ENCODE peak calls at places on chromosomes 2 and 18, in eight cellular contexts. One of them, this sample, is unnamed.

GRCh38 chr2:215796160-215796559 is 217.2 kb downstream of the MREG start:
- DNase-seq in OCI-LY7: no peak
- DNase-seq in GM20000: no peak
- DNase-seq in heart left ventricle: no peak
- DNase-seq in WERI-Rb-1: no peak
- DNase-seq in body of pancreas: no peak
- DNase-seq in mucosa of descending colon: no peak
- DNase-seq in retinal pigment epithelial cell: no peak
- DNase-seq in this sample: peak

GRCh38 chr2:137888845-137889244 is 75.4 kb upstream of the HNMT start:
- DNase-seq in WERI-Rb-1: peak
- DNase-seq in OCI-LY7: no peak
- DNase-seq in retinal pigment epithelial cell: no peak
- DNase-seq in body of pancreas: peak
- DNase-seq in heart left ventricle: no peak
- DNase-seq in mucosa of descending colon: peak
- DNase-seq in GM20000: no peak
- DNase-seq in this sample: no peak

GRCh38 chr18:22166070-22166972 is 3.1 kb upstream of the GATA6 start:
- DNase-seq in mucosa of descending colon: peak
- DNase-seq in WERI-Rb-1: no peak
- DNase-seq in GM20000: no peak
- DNase-seq in retinal pigment epithelial cell: no peak
- DNase-seq in OCI-LY7: no peak
- DNase-seq in body of pancreas: peak
- DNase-seq in heart left ventricle: peak
- DNase-seq in this sample: no peak

GRCh38 chr18:48957136-48957535 is 6.4 kb upstream of the SMAD7 start:
- DNase-seq in body of pancreas: no peak
- DNase-seq in retinal pigment epithelial cell: no peak
- DNase-seq in GM20000: no peak
- DNase-seq in mucosa of descending colon: no peak
- DNase-seq in WERI-Rb-1: no peak
- DNase-seq in OCI-LY7: no peak
- DNase-seq in heart left ventricle: no peak
- DNase-seq in this sample: peak

GRCh38 chr2:120988051-120988707 is 252.5 kb downstream of the GLI2 start:
- DNase-seq in WERI-Rb-1: no peak
- DNase-seq in GM20000: no peak
- DNase-seq in OCI-LY7: no peak
- DNase-seq in mucosa of descending colon: no peak
- DNase-seq in heart left ventricle: no peak
- DNase-seq in body of pancreas: no peak
- DNase-seq in retinal pigment epithelial cell: no peak
- DNase-seq in this sample: no peak

GRCh38 chr2:66428986-66429612 is 5.8 kb upstream of the MEIS1 start:
- DNase-seq in WERI-Rb-1: peak
- DNase-seq in retinal pigment epithelial cell: no peak
- DNase-seq in mucosa of descending colon: no peak
- DNase-seq in body of pancreas: peak
- DNase-seq in OCI-LY7: peak
- DNase-seq in GM20000: no peak
- DNase-seq in heart left ventricle: peak
- DNase-seq in this sample: no peak

GRCh38 chr2:111252436-111252835 is 131.7 kb downstream of the BCL2L11 start:
- DNase-seq in retinal pigment epithelial cell: no peak
- DNase-seq in mucosa of descending colon: no peak
- DNase-seq in OCI-LY7: no peak
- DNase-seq in WERI-Rb-1: no peak
- DNase-seq in body of pancreas: no peak
- DNase-seq in GM20000: no peak
- DNase-seq in heart left ventricle: no peak
- DNase-seq in this sample: no peak

GRCh38 chr2:27664245-27664574 is 521 bp downstream of the SLC4A1AP start:
- DNase-seq in mucosa of descending colon: no peak
- DNase-seq in GM20000: peak
- DNase-seq in OCI-LY7: no peak
- DNase-seq in body of pancreas: no peak
- DNase-seq in retinal pigment epithelial cell: no peak
- DNase-seq in heart left ventricle: no peak
- DNase-seq in WERI-Rb-1: no peak
- DNase-seq in this sample: no peak

GRCh38 chr2:156435725-156436476 is at the start of gene GPD2:
- DNase-seq in heart left ventricle: peak
- DNase-seq in mucosa of descending colon: peak
- DNase-seq in body of pancreas: peak
- DNase-seq in OCI-LY7: peak
- DNase-seq in WERI-Rb-1: peak
- DNase-seq in GM20000: peak
- DNase-seq in retinal pigment epithelial cell: no peak
- DNase-seq in this sample: peak

GRCh38 chr2:237218756-237219155 is 133.1 kb downstream of the COPS8 start:
- DNase-seq in mucosa of descending colon: no peak
- DNase-seq in GM20000: no peak
- DNase-seq in retinal pigment epithelial cell: no peak
- DNase-seq in OCI-LY7: no peak
- DNase-seq in body of pancreas: no peak
- DNase-seq in heart left ventricle: no peak
- DNase-seq in WERI-Rb-1: no peak
- DNase-seq in this sample: no peak

GRCh38 chr2:166361351-166362153 is 14.2 kb downstream of the SCN9A start:
- DNase-seq in GM20000: no peak
- DNase-seq in OCI-LY7: peak
- DNase-seq in mucosa of descending colon: no peak
- DNase-seq in WERI-Rb-1: peak
- DNase-seq in retinal pigment epithelial cell: no peak
- DNase-seq in body of pancreas: no peak
- DNase-seq in heart left ventricle: no peak
- DNase-seq in this sample: peak

GRCh38 chr18:63677490-63678225 is 16.0 kb upstream of the SERPINB3 start:
- DNase-seq in heart left ventricle: no peak
- DNase-seq in mucosa of descending colon: no peak
- DNase-seq in OCI-LY7: no peak
- DNase-seq in body of pancreas: no peak
- DNase-seq in GM20000: no peak
- DNase-seq in retinal pigment epithelial cell: no peak
- DNase-seq in WERI-Rb-1: no peak
- DNase-seq in this sample: no peak

GRCh38 chr2:96404446-96405373 is 69.1 kb downstream of the NCAPH start:
- DNase-seq in body of pancreas: peak
- DNase-seq in mucosa of descending colon: peak
- DNase-seq in GM20000: no peak
- DNase-seq in WERI-Rb-1: no peak
- DNase-seq in heart left ventricle: peak
- DNase-seq in OCI-LY7: no peak
- DNase-seq in retinal pigment epithelial cell: no peak
- DNase-seq in this sample: no peak

GRCh38 chr2:227411990-227412350 is 24.2 kb upstream of the SCYGR1 start:
- DNase-seq in body of pancreas: no peak
- DNase-seq in mucosa of descending colon: no peak
- DNase-seq in WERI-Rb-1: no peak
- DNase-seq in GM20000: no peak
- DNase-seq in heart left ventricle: no peak
- DNase-seq in retinal pigment epithelial cell: no peak
- DNase-seq in OCI-LY7: no peak
- DNase-seq in this sample: no peak

GRCh38 chr2:195570329-195570728 is 86.7 kb upstream of the SLC39A10 start:
- DNase-seq in retinal pigment epithelial cell: no peak
- DNase-seq in heart left ventricle: no peak
- DNase-seq in body of pancreas: no peak
- DNase-seq in mucosa of descending colon: no peak
- DNase-seq in WERI-Rb-1: no peak
- DNase-seq in OCI-LY7: no peak
- DNase-seq in GM20000: no peak
- DNase-seq in this sample: no peak

GRCh38 chr18:23828426-23828825 is 139.2 kb downstream of the LAMA3 start:
- DNase-seq in OCI-LY7: peak
- DNase-seq in mucosa of descending colon: no peak
- DNase-seq in body of pancreas: no peak
- DNase-seq in GM20000: peak
- DNase-seq in retinal pigment epithelial cell: peak
- DNase-seq in WERI-Rb-1: no peak
- DNase-seq in heart left ventricle: no peak
- DNase-seq in this sample: peak

GRCh38 chr18:23182606-23183005 is 47.3 kb downstream of the CABLES1 start:
- DNase-seq in OCI-LY7: no peak
- DNase-seq in mucosa of descending colon: no peak
- DNase-seq in body of pancreas: no peak
- DNase-seq in heart left ventricle: no peak
- DNase-seq in GM20000: no peak
- DNase-seq in WERI-Rb-1: no peak
- DNase-seq in retinal pigment epithelial cell: no peak
- DNase-seq in this sample: no peak

GRCh38 chr2:108320326-108320932 is 31.7 kb downstream of the SULT1C2 start:
- DNase-seq in WERI-Rb-1: no peak
- DNase-seq in retinal pigment epithelial cell: no peak
- DNase-seq in OCI-LY7: no peak
- DNase-seq in body of pancreas: no peak
- DNase-seq in mucosa of descending colon: no peak
- DNase-seq in heart left ventricle: no peak
- DNase-seq in GM20000: no peak
- DNase-seq in this sample: no peak

GRCh38 chr2:232328038-232328435 is 50.5 kb upstream of the ALPP start:
- DNase-seq in GM20000: no peak
- DNase-seq in retinal pigment epithelial cell: no peak
- DNase-seq in WERI-Rb-1: no peak
- DNase-seq in body of pancreas: peak
- DNase-seq in OCI-LY7: peak
- DNase-seq in mucosa of descending colon: peak
- DNase-seq in heart left ventricle: no peak
- DNase-seq in this sample: no peak

GRCh38 chr2:173355866-173356508 is 1.3 kb downstream of the CDCA7 start:
- DNase-seq in OCI-LY7: peak
- DNase-seq in GM20000: peak
- DNase-seq in heart left ventricle: no peak
- DNase-seq in mucosa of descending colon: peak
- DNase-seq in retinal pigment epithelial cell: no peak
- DNase-seq in body of pancreas: no peak
- DNase-seq in WERI-Rb-1: peak
- DNase-seq in this sample: no peak

DNA sequence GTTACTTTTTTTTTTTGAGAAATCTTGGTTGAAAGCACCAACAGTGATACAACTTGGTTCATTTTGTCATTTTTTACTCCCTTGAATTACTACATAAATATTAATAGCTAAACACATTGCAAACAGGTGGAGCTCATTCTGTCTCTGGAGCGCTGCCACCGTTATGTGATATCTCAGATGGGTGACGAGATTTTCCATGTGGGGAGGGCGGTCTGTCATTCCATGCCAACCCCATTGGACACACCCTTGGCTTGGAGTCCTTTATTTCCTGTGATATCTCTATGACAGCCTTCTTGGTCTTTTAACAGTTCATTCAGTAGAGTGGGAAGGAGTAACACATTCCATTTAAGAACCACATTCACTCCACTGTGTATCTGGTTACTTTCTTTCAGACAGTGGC is 794.8 kb downstream of the SATB2 start:
- DNase-seq in retinal pigment epithelial cell: no peak
- DNase-seq in body of pancreas: no peak
- DNase-seq in WERI-Rb-1: no peak
- DNase-seq in OCI-LY7: no peak
- DNase-seq in heart left ventricle: no peak
- DNase-seq in GM20000: no peak
- DNase-seq in mucosa of descending colon: no peak
- DNase-seq in this sample: no peak
- TF ChIP-seq CTCF in retinal pigment epithelial cell: no peak
- TF ChIP-seq CTCF in body of pancreas: no peak
- TF ChIP-seq CTCF in WERI-Rb-1: no peak
- TF ChIP-seq CTCF in OCI-LY7: no peak
- TF ChIP-seq CTCF in heart left ventricle: no peak
- TF ChIP-seq CTCF in GM20000: no peak
- TF ChIP-seq CTCF in mucosa of descending colon: no peak
- TF ChIP-seq CTCF in this sample: no peak

GRCh38 chr18:75531212-75531850 is 103.8 kb upstream of the SMIM21 start:
- DNase-seq in retinal pigment epithelial cell: no peak
- DNase-seq in mucosa of descending colon: no peak
- DNase-seq in body of pancreas: no peak
- DNase-seq in GM20000: no peak
- DNase-seq in heart left ventricle: no peak
- DNase-seq in WERI-Rb-1: no peak
- DNase-seq in OCI-LY7: no peak
- DNase-seq in this sample: no peak
- TF ChIP-seq CTCF in retinal pigment epithelial cell: no peak
- TF ChIP-seq CTCF in mucosa of descending colon: no peak
- TF ChIP-seq CTCF in body of pancreas: no peak
- TF ChIP-seq CTCF in GM20000: no peak
- TF ChIP-seq CTCF in heart left ventricle: no peak
- TF ChIP-seq CTCF in WERI-Rb-1: no peak
- TF ChIP-seq CTCF in OCI-LY7: no peak
- TF ChIP-seq CTCF in this sample: no peak

GRCh38 chr2:229050063-229050635 is 220.9 kb downstream of the PID1 start:
- DNase-seq in OCI-LY7: no peak
- DNase-seq in retinal pigment epithelial cell: no peak
- DNase-seq in GM20000: no peak
- DNase-seq in heart left ventricle: no peak
- DNase-seq in mucosa of descending colon: no peak
- DNase-seq in body of pancreas: no peak
- DNase-seq in WERI-Rb-1: no peak
- DNase-seq in this sample: no peak

GRCh38 chr2:229054311-229054710 is 216.8 kb downstream of the PID1 start:
- DNase-seq in mucosa of descending colon: no peak
- DNase-seq in body of pancreas: no peak
- DNase-seq in WERI-Rb-1: no peak
- DNase-seq in OCI-LY7: no peak
- DNase-seq in GM20000: no peak
- DNase-seq in heart left ventricle: no peak
- DNase-seq in retinal pigment epithelial cell: no peak
- DNase-seq in this sample: no peak

GRCh38 chr2:229048134-229048533 is 223.0 kb downstream of the PID1 start:
- DNase-seq in OCI-LY7: no peak
- DNase-seq in retinal pigment epithelial cell: no peak
- DNase-seq in WERI-Rb-1: no peak
- DNase-seq in heart left ventricle: no peak
- DNase-seq in GM20000: no peak
- DNase-seq in body of pancreas: no peak
- DNase-seq in mucosa of descending colon: no peak
- DNase-seq in this sample: no peak

DNA sequence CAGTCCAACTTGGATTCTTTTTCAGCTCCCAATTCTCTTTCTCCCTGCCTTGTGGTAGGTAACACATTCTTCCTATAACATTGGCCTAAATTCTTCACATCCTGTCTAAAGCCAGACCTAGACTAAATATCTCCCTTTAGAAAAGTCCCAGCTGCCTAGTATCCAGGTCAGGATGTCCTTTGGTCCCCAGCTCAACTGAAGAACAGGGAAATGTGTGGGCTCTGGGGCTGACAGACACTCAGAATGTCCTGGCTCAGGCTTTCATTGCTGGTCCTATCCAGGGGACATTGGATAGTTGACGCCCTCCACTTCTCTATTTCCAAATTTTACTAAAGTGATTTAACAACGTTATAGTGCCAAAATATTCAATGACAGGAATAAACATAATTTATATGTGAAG is 219.3 kb downstream of the PID1 start:
- DNase-seq in body of pancreas: no peak
- DNase-seq in OCI-LY7: no peak
- DNase-seq in GM20000: no peak
- DNase-seq in mucosa of descending colon: no peak
- DNase-seq in retinal pigment epithelial cell: no peak
- DNase-seq in WERI-Rb-1: no peak
- DNase-seq in heart left ventricle: no peak
- DNase-seq in this sample: no peak
- TF ChIP-seq CTCF in body of pancreas: no peak
- TF ChIP-seq CTCF in OCI-LY7: no peak
- TF ChIP-seq CTCF in GM20000: no peak
- TF ChIP-seq CTCF in mucosa of descending colon: no peak
- TF ChIP-seq CTCF in retinal pigment epithelial cell: no peak
- TF ChIP-seq CTCF in WERI-Rb-1: no peak
- TF ChIP-seq CTCF in heart left ventricle: no peak
- TF ChIP-seq CTCF in this sample: no peak

GRCh38 chr2:241066893-241067341 is 35.2 kb downstream of the MTERF4 start:
- DNase-seq in GM20000: peak
- DNase-seq in mucosa of descending colon: no peak
- DNase-seq in WERI-Rb-1: no peak
- DNase-seq in heart left ventricle: no peak
- DNase-seq in OCI-LY7: no peak
- DNase-seq in body of pancreas: no peak
- DNase-seq in retinal pigment epithelial cell: no peak
- DNase-seq in this sample: no peak
- TF ChIP-seq CTCF in GM20000: no peak
- TF ChIP-seq CTCF in mucosa of descending colon: no peak
- TF ChIP-seq CTCF in WERI-Rb-1: no peak
- TF ChIP-seq CTCF in heart left ventricle: no peak
- TF ChIP-seq CTCF in OCI-LY7: no peak
- TF ChIP-seq CTCF in body of pancreas: no peak
- TF ChIP-seq CTCF in retinal pigment epithelial cell: peak
- TF ChIP-seq CTCF in this sample: peak